ENCODE peak calls at places on chromosomes 4 and X, in four cellular contexts. Q, U, G and Z are unnamed samples.
A peak's percentile ranks its signal among the peaks of the same experiment; 100 is the strongest.

GRCh38 chr4:67996127-67996526 is 32.8 kb upstream of the TMPRSS11A start:
- ATAC-seq in Q (no peak), U (no peak), G (no peak), Z (no peak)

GRCh38 chr4:153013202-153013988 is 77.3 kb downstream of the FHDC1 start:
- ATAC-seq in Q (no peak), U (no peak), G (no peak), Z (no peak)

GRCh38 chrX:39869846-39870601 is 227.7 kb downstream of the BCOR start:
- ATAC-seq in Q (no peak), U (no peak), G (no peak), Z (no peak)

GRCh38 chrX:19715711-19716638 is 171.4 kb downstream of the SH3KBP1 start:
- ATAC-seq in Q (no peak), U (peak; percentile 77), G (no peak), Z (no peak)

GRCh38 chrX:114038358-114038757 is 545.5 kb upstream of the HTR2C start:
- ATAC-seq in Q (no peak), U (no peak), G (no peak), Z (no peak)

GRCh38 chr4:42360158-42360557 is 37.1 kb upstream of the SHISA3 start:
- ATAC-seq in Q (no peak), U (no peak), G (no peak), Z (no peak)

GRCh38 chrX:99301990-99302389 is 1108.1 kb downstream of the PCDH19 start:
- ATAC-seq in Q (no peak), U (no peak), G (no peak), Z (no peak)

GRCh38 chrX:118720058-118720707 is 7.2 kb upstream of the IL13RA1 start:
- ATAC-seq in Q (no peak), U (no peak), G (no peak), Z (no peak)

GRCh38 chr4:51895158-51895557 is 52.2 kb downstream of the DCUN1D4 start:
- ATAC-seq in Q (no peak), U (no peak), G (no peak), Z (no peak)

GRCh38 chrX:41022579-41022978 is 62.7 kb upstream of the USP9X start:
- ATAC-seq in Q (no peak), U (no peak), G (no peak), Z (peak; percentile 39)

GRCh38 chr4:70559216-70559830 is 32.7 kb upstream of the AMBN start:
- ATAC-seq in Q (peak; percentile 69), U (peak; percentile 55), G (no peak), Z (no peak)

GRCh38 chr4:168487821-168488162 is 7.5 kb upstream of the DDX60L start:
- ATAC-seq in Q (no peak), U (no peak), G (no peak), Z (no peak)

GRCh38 chr4:155540698-155541097 is 126.0 kb upstream of the GUCY1A1 start:
- ATAC-seq in Q (no peak), U (no peak), G (no peak), Z (no peak)

GRCh38 chr4:88320174-88320779 is 35.9 kb upstream of the PPM1K start:
- ATAC-seq in Q (no peak), U (no peak), G (no peak), Z (no peak)

GRCh38 chrX:150690126-150690525 is 3.1 kb upstream of the MTMR1 start:
- ATAC-seq in Q (no peak), U (no peak), G (no peak), Z (no peak)

GRCh38 chr4:169070895-169071218 is 60.8 kb upstream of the CBR4 start:
- ATAC-seq in Q (peak; percentile 34), U (peak; percentile 61), G (no peak), Z (no peak)

GRCh38 chr4:8442596-8443358 is 2.2 kb downstream of the TRMT44 start:
- ATAC-seq in Q (no peak), U (no peak), G (peak; percentile 16), Z (no peak)
- H3K4me3 ChIP-seq in Q (no peak overlapping the region), U (peak overlapping the region; percentile 100), G (no peak overlapping the region), Z (peak overlapping the region; percentile 89)

GRCh38 chr4:33954759-33955158 is 2289.6 kb downstream of the ARAP2 start:
- ATAC-seq in Q (no peak), U (peak; percentile 19), G (no peak), Z (peak; percentile 22)
- H3K9me3 ChIP-seq in Q (no peaks in the 10 kb centered on the region), U (no peaks in the 10 kb centered on the region), G (no peaks in the 10 kb centered on the region), Z (no peaks in the 10 kb centered on the region)

DNA sequence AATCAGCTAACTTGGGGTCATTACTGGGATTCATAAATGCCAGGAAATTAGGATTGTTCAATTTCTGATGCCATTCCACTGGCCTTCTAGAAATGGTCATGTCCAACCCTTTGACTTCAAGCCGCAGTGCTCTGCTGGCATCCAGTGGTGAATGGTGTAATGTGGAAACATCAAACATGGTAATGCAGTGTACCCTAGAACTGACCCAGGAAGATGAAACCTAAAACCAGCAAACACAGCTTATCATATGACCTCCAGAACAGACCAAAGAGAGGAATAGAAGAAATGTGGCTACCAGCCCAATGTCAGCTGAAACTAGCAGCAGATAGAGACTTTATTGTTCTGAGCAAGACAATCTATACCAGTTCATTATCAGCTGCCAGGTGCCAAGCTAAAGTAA is 13.8 kb downstream of the CXCL13 start:
- ATAC-seq in Q (no peak), U (no peak), G (no peak), Z (no peak)
- H3K4me3 ChIP-seq in Q (no peak overlapping the region), U (no peak overlapping the region), G (no peak overlapping the region), Z (no peak overlapping the region)

GRCh38 chr4:128247906-128248305 is 39.7 kb downstream of the PGRMC2 start:
- ATAC-seq in Q (no peak), U (no peak), G (no peak), Z (no peak)
- H3K9me3 ChIP-seq in Q (peaks cover 3% of the 10 kb centered on the region), U (peaks cover 5% of the 10 kb centered on the region), G (peaks cover 27% of the 10 kb centered on the region), Z (no peaks in the 10 kb centered on the region)

GRCh38 chrX:77347572-77347971 is 99.6 kb upstream of the FGF16 start:
- ATAC-seq in Q (no peak), U (no peak), G (no peak), Z (no peak)

GRCh38 chrX:77346859-77347258 is 100.3 kb upstream of the FGF16 start:
- ATAC-seq in Q (no peak), U (no peak), G (peak; percentile 64), Z (no peak)

GRCh38 chrX:77342028-77342427 is 105.2 kb upstream of the FGF16 start:
- ATAC-seq in Q (no peak), U (no peak), G (peak; percentile 75), Z (no peak)
- H3K4me3 ChIP-seq in Q (no peak overlapping the region), U (no peak overlapping the region), G (no peak overlapping the region), Z (no peak overlapping the region)

GRCh38 chr4:19497692-19498091 is 754.0 kb upstream of the SLIT2 start:
- ATAC-seq in Q (no peak), U (no peak), G (no peak), Z (no peak)

GRCh38 chr4:19494958-19495357 is 756.7 kb upstream of the SLIT2 start:
- ATAC-seq in Q (no peak), U (no peak), G (no peak), Z (no peak)

GRCh38 chr4:19496752-19497151 is 755.0 kb upstream of the SLIT2 start:
- ATAC-seq in Q (no peak), U (no peak), G (no peak), Z (no peak)

GRCh38 chr4:19492611-19493010 is 759.1 kb upstream of the SLIT2 start:
- ATAC-seq in Q (no peak), U (no peak), G (no peak), Z (no peak)
- H3K9me3 ChIP-seq in Q (no peaks in the 10 kb centered on the region), U (no peaks in the 10 kb centered on the region), G (no peaks in the 10 kb centered on the region), Z (no peaks in the 10 kb centered on the region)

GRCh38 chr4:31998807-31999206 is 1278.6 kb downstream of the PCDH7 start:
- ATAC-seq in Q (no peak), U (no peak), G (no peak), Z (no peak)
- H3K4me3 ChIP-seq in Q (no peak overlapping the region), U (no peak overlapping the region), G (no peak overlapping the region), Z (no peak overlapping the region)

GRCh38 chr4:8765084-8765483 is 106.6 kb downstream of the HMX1 start:
- ATAC-seq in Q (no peak), U (no peak), G (no peak), Z (no peak)

GRCh38 chr4:8765631-8766590 is 105.7 kb downstream of the HMX1 start:
- ATAC-seq in Q (no peak), U (no peak), G (no peak), Z (no peak)

GRCh38 chr4:8768357-8768999 is 103.2 kb downstream of the HMX1 start:
- ATAC-seq in Q (no peak), U (no peak), G (no peak), Z (no peak)

GRCh38 chr4:8763966-8764901 is 107.4 kb downstream of the HMX1 start:
- ATAC-seq in Q (no peak), U (no peak), G (no peak), Z (no peak)

DNA sequence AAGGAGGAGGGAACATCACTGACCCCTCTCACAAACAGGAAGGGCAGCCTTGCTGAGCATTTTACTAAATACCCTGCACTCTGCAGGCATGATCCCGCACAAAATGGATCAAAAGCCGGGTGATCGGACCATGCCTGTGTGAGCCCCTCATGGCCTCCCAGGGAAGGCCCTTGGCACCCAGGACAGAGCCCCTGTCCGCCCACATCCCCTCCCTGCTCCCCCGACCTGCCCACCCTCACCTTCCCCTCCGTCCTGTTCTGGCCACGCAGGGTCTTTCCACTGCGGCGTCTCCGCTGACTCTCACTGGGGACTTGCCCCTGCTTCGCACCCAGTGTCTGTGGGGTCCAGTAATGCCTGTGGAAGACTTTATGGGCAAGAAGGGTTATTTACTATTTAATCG is 105.0 kb downstream of the HMX1 start:
- ATAC-seq in Q (no peak), U (no peak), G (no peak), Z (no peak)
- H3K9me3 ChIP-seq in Q (no peaks in the 10 kb centered on the region), U (no peaks in the 10 kb centered on the region), G (no peaks in the 10 kb centered on the region), Z (no peaks in the 10 kb centered on the region)

GRCh38 chr4:86344127-86344526 is 15.7 kb downstream of the MAPK10 start:
- ATAC-seq in Q (no peak), U (no peak), G (no peak), Z (no peak)

GRCh38 chr4:86338521-86338920 is 21.3 kb downstream of the MAPK10 start:
- ATAC-seq in Q (no peak), U (no peak), G (no peak), Z (no peak)

GRCh38 chr4:86333236-86333635 is 26.6 kb downstream of the MAPK10 start:
- ATAC-seq in Q (no peak), U (no peak), G (no peak), Z (no peak)

GRCh38 chr4:86334020-86334750 is 25.7 kb downstream of the MAPK10 start:
- ATAC-seq in Q (no peak), U (no peak), G (no peak), Z (no peak)

DNA sequence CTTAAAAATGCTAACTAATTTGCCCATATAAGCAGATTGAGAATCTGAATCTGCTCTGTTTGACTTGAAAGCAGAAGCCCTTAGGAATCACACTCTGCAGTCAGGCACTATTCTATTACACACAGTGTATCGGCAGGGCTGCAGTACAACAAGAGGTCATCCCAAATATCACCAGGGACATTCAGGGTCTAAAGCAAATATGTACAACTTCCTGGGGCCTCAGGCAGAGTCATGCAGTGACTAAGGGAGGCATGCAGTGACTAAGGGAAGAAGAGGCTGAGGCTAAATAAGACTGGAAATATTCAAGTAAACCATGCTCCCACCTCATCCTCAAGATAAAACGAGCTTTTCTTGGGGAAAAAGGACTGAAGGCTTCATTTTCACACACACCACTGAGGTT is 20.9 kb downstream of the MAPK10 start:
- ATAC-seq in Q (peak; percentile 90), U (no peak), G (peak; percentile 88), Z (peak; percentile 82)
- H3K4me3 ChIP-seq in Q (no peak overlapping the region), U (no peak overlapping the region), G (no peak overlapping the region), Z (no peak overlapping the region)